ENCODE peak calls at places on chromosomes 11 and 22, in four cellular contexts. S, L, Q and K are unnamed samples.

GRCh38 chr11:1052133-1053011 is 15.9 kb upstream of the MUC6 start:
- DNase-seq in S (no peak), Q (no peak), L (no peak), K (no peak)

GRCh38 chr22:47247609-47248240 is 485.3 kb downstream of the TBC1D22A start:
- DNase-seq in S (no peak), Q (no peak), L (no peak), K (no peak)

GRCh38 chr11:110362916-110363574 is 66.6 kb upstream of the RDX start:
- DNase-seq in L (peak), Q (peak), S (no peak), K (no peak)

GRCh38 chr11:13076961-13077360 is 67.8 kb downstream of the RASSF10 start:
- DNase-seq in S (no peak), Q (no peak), L (no peak), K (no peak)

GRCh38 chr11:86487670-86488069 is 113.0 kb downstream of the CCDC81 start:
- DNase-seq in L (no peak), S (no peak), Q (no peak), K (no peak)

GRCh38 chr11:105081412-105082150 is 36.4 kb upstream of the CARD16 start:
- DNase-seq in L (no peak), Q (no peak), S (no peak), K (no peak)

GRCh38 chr11:86483591-86484163 is 109.0 kb downstream of the CCDC81 start:
- DNase-seq in L (no peak), Q (no peak), S (no peak), K (no peak)

GRCh38 chr11:104078250-104078649 is 41.8 kb downstream of the DDI1 start:
- DNase-seq in L (no peak), Q (no peak), S (no peak), K (no peak)

GRCh38 chr11:11442791-11443190 is 89.7 kb upstream of the CSNK2A3 start:
- DNase-seq in Q (no peak), L (no peak), S (no peak), K (no peak)